ENCODE peak calls at places on chromosome 18, in four cellular contexts. W is heart left ventricle; Y is lower lobe of right lung; V is stimulated activated CD8-positive, alpha-beta memory T cell treated with anti-CD3 and anti-CD28 coated beads, Interleukin-7, amount 100 ng/mL, for 24 hours. D is an unnamed sample.

GRCh38 chr18:26089247-26090129 is 925 bp downstream of the SS18 start:
- DNase-seq in W (no peak), Y (no peak), V (no peak), D (no peak)

GRCh38 chr18:5253910-5254309 is 41.6 kb downstream of the ZBTB14 start:
- DNase-seq in Y (no peak), W (no peak), V (no peak), D (no peak)

GRCh38 chr18:26502834-26503233 is 45.5 kb downstream of the KCTD1 start:
- DNase-seq in V (no peak), Y (no peak), W (no peak), D (no peak)

GRCh38 chr18:59249186-59249774 is 24.0 kb downstream of the RAX start:
- DNase-seq in Y (no peak), W (no peak), V (no peak), D (no peak)

GRCh38 chr18:63470751-63471150 is 6.0 kb upstream of the SERPINB5 start:
- DNase-seq in W (no peak), Y (no peak), V (no peak), D (peak)

GRCh38 chr18:22332590-22332989 is 85.1 kb downstream of the CTAGE1 start:
- DNase-seq in Y (no peak), V (no peak), W (no peak), D (no peak)

GRCh38 chr18:9321017-9321452 is 13.5 kb upstream of the TWSG1 start:
- DNase-seq in Y (no peak), W (no peak), V (no peak), D (no peak)

GRCh38 chr18:22337878-22338277 is 79.8 kb downstream of the CTAGE1 start:
- DNase-seq in W (no peak), Y (no peak), V (no peak), D (no peak)

GRCh38 chr18:79599503-79599931 is 80.1 kb upstream of the CTDP1 start:
- DNase-seq in V (no peak), Y (peak), W (peak), D (peak)

GRCh38 chr18:42156266-42156665 is 201.2 kb downstream of the PIK3C3 start:
- DNase-seq in Y (no peak), V (no peak), W (no peak), D (no peak)

GRCh38 chr18:6961331-6961730 is 156.3 kb downstream of the LAMA1 start:
- DNase-seq in Y (no peak), W (no peak), V (no peak), D (no peak)

GRCh38 chr18:35775887-35776286 is 194.3 kb downstream of the GALNT1 start:
- DNase-seq in W (no peak), V (no peak), Y (no peak), D (no peak)

GRCh38 chr18:63224574-63224973 is 95.0 kb downstream of the BCL2 start:
- DNase-seq in W (no peak), Y (no peak), V (no peak), D (no peak)

GRCh38 chr18:58635891-58636290 is 7.0 kb upstream of the ALPK2 start:
- DNase-seq in W (no peak), Y (no peak), V (no peak), D (no peak)

GRCh38 chr18:47250415-47251046 is 929 bp downstream of the SKOR2 start:
- DNase-seq in Y (no peak), V (no peak), W (no peak), D (no peak)

GRCh38 chr18:8525692-8526091 is 83.5 kb upstream of the RAB12 start:
- DNase-seq in W (no peak), Y (no peak), V (no peak), D (no peak)

GRCh38 chr18:23487738-23488625 is 15.3 kb upstream of the RMC1 start:
- DNase-seq in Y (peak), V (no peak), W (no peak), D (no peak)

GRCh38 chr18:22167471-22168151 is 1.8 kb upstream of the GATA6 start:
- DNase-seq in W (no peak), Y (no peak), V (no peak), D (no peak)

GRCh38 chr18:76476665-76477561 is 18.1 kb downstream of the ZNF516 start:
- DNase-seq in W (no peak), Y (no peak), V (no peak), D (no peak)

GRCh38 chr18:26215247-26215970 is 10.8 kb upstream of the TAF4B start:
- DNase-seq in W (no peak), Y (no peak), V (no peak), D (no peak)

GRCh38 chr18:6207119-6207518 is 207.6 kb downstream of the L3MBTL4 start:
- DNase-seq in V (no peak), Y (no peak), W (no peak), D (no peak)

GRCh38 chr18:51337406-51337805 is 139.9 kb upstream of the MEX3C start:
- DNase-seq in W (no peak), Y (no peak), V (no peak), D (no peak)

GRCh38 chr18:35624140-35624539 is 42.6 kb downstream of the GALNT1 start:
- DNase-seq in V (no peak), W (no peak), Y (no peak), D (no peak)

GRCh38 chr18:3593904-3594759 is 144.2 kb downstream of the TGIF1 start:
- DNase-seq in W (peak), V (peak), Y (peak), D (peak)

GRCh38 chr18:6921571-6921970 is 192.1 kb downstream of the ARHGAP28 start:
- DNase-seq in V (no peak), W (no peak), Y (no peak), D (no peak)

GRCh38 chr18:74131124-74131523 is 16.5 kb downstream of the FBXO15 start:
- DNase-seq in W (no peak), Y (no peak), V (no peak), D (no peak)

GRCh38 chr18:75517286-75517685 is 89.8 kb upstream of the SMIM21 start:
- DNase-seq in W (no peak), Y (no peak), V (no peak), D (no peak)

GRCh38 chr18:54822872-54823845 is 5.1 kb upstream of the RAB27B start:
- DNase-seq in V (no peak), W (no peak), Y (no peak), D (no peak)

GRCh38 chr18:74459877-74460276 is 2.8 kb upstream of the DIPK1C start:
- DNase-seq in W (no peak), Y (no peak), V (no peak), D (peak)

GRCh38 chr18:76803814-76804213 is 18.5 kb upstream of the ZNF236 start:
- DNase-seq in Y (no peak), W (peak), V (peak), D (peak)

GRCh38 chr18:49988733-49989132 is 175.4 kb upstream of the ACAA2 start:
- DNase-seq in W (no peak), V (no peak), Y (no peak), D (no peak)

D was measured in lower leg skin.